ENCODE peak calls at places on chromosomes 7 and 10, in four cellular contexts. F is neural progenitor cell, W is PC-3, H is MM.1S. A is an unnamed sample.

GRCh38 chr10:90352288-90352687 is 505.6 kb downstream of the HTR7 start:
- DNase-seq in W (no peak), F (peak; percentile 8), H (no peak), A (no peak)

GRCh38 chr10:32540691-32541470 is 94.9 kb downstream of the CCDC7 start:
- DNase-seq in H (no peak), W (no peak), F (no peak), A (no peak)

GRCh38 chr10:113425596-113425995 is 127.3 kb upstream of the HABP2 start:
- DNase-seq in W (peak; percentile 61), H (no peak), F (no peak), A (no peak)

GRCh38 chr7:47755248-47755647 is 173.3 kb upstream of the TNS3 start:
- DNase-seq in F (no peak), H (no peak), W (no peak), A (no peak)

GRCh38 chr10:122499491-122499941 is 38.2 kb downstream of the HTRA1 start:
- DNase-seq in H (no peak), F (no peak), W (no peak), A (peak; percentile 88)

GRCh38 chr7:4257390-4258111 is 424.5 kb upstream of the FOXK1 start:
- DNase-seq in H (no peak), W (no peak), F (no peak), A (no peak)

GRCh38 chr7:134435161-134435920 is 23.6 kb downstream of the AKR1B1 start:
- DNase-seq in W (peak; percentile 72), F (no peak), H (no peak), A (peak; percentile 80)

GRCh38 chr10:97428572-97428981 is 2.6 kb downstream of the PGAM1 start:
- DNase-seq in W (no peak), F (peak; percentile 48), H (no peak), A (peak; percentile 86)

GRCh38 chr10:34746094-34746493 is 69.0 kb downstream of the PARD3 start:
- DNase-seq in F (no peak), H (no peak), W (peak; percentile 61), A (no peak)

GRCh38 chr7:42691030-42691639 is 220.7 kb downstream of the C7orf25 start:
- DNase-seq in H (peak; percentile 45), F (peak; percentile 79), W (peak; percentile 73), A (peak; percentile 74)

GRCh38 chr10:11177926-11178453 is 160.3 kb downstream of the CELF2 start:
- DNase-seq in H (peak; percentile 93), F (peak; percentile 34), W (no peak), A (no peak)

GRCh38 chr7:391961-392524 is 102.1 kb downstream of the FOXL3 start:
- DNase-seq in W (no peak), H (no peak), F (no peak), A (no peak)

GRCh38 chr7:96548664-96549063 is 161.0 kb downstream of the SEM1 start:
- DNase-seq in H (no peak), W (peak; percentile 96), F (no peak), A (no peak)

GRCh38 chr10:80472234-80473095 is 18.4 kb downstream of the TSPAN14 start:
- DNase-seq in F (no peak), W (no peak), H (no peak), A (peak; percentile 76)

GRCh38 chr10:75181073-75181472 is 29.5 kb upstream of the VDAC2 start:
- DNase-seq in W (peak; percentile 41), F (no peak), H (no peak), A (peak; percentile 26)

GRCh38 chr7:105648561-105649401 is 67.5 kb upstream of the EFCAB10 start:
- DNase-seq in W (peak; percentile 99), H (no peak), F (peak; percentile 57), A (peak; percentile 35)

GRCh38 chr10:86648706-86649426 is 5.5 kb upstream of the OPN4 start:
- DNase-seq in F (no peak), W (peak; percentile 92), H (no peak), A (peak; percentile 93)

GRCh38 chr7:43303740-43304241 is 191.3 kb downstream of the HECW1 start:
- DNase-seq in H (no peak), W (no peak), F (no peak), A (peak; percentile 15)

GRCh38 chr10:84550756-84551436 is 222.5 kb downstream of the CCSER2 start:
- DNase-seq in W (no peak), F (no peak), H (no peak), A (no peak)

GRCh38 chr10:57593983-57594573 is 673.6 kb downstream of the IPMK start:
- DNase-seq in F (no peak), H (no peak), W (peak; percentile 28), A (peak; percentile 2)

GRCh38 chr7:120733143-120733542 is 124.8 kb downstream of the TSPAN12 start:
- DNase-seq in H (no peak), W (peak; percentile 66), F (no peak), A (peak; percentile 75)

GRCh38 chr7:84801396-84801795 is 385.5 kb downstream of the SEMA3D start:
- DNase-seq in H (no peak), F (no peak), W (no peak), A (no peak)

GRCh38 chr7:98836811-98837631 is 32.8 kb downstream of the TMEM130 start:
- DNase-seq in W (peak; percentile 51), H (peak; percentile 28), F (peak; percentile 83), A (peak; percentile 45)

GRCh38 chr7:1888425-1888824 is 218.3 kb downstream of the ELFN1 start:
- DNase-seq in F (no peak), W (no peak), H (no peak), A (no peak)

GRCh38 chr10:90447836-90448235 is 410.0 kb downstream of the HTR7 start:
- DNase-seq in F (no peak), H (no peak), W (peak; percentile 81), A (no peak)

GRCh38 chr10:38032881-38033280 is 22.4 kb downstream of the ZNF33A start:
- DNase-seq in H (no peak), W (no peak), F (no peak), A (peak; percentile 28)

GRCh38 chr10:131499566-131499965 is 188.0 kb upstream of the TCERG1L start:
- DNase-seq in F (no peak), H (no peak), W (no peak), A (no peak)

GRCh38 chr10:71396084-71396713 is 521 bp upstream of the CDH23 start:
- DNase-seq in F (peak; percentile 93), W (no peak), H (no peak), A (peak; percentile 22)

GRCh38 chr10:12135631-12136030 is 6.2 kb downstream of the SEC61A2 start:
- DNase-seq in W (no peak), F (no peak), H (no peak), A (no peak)

GRCh38 chr7:156061689-156062255 is 249.5 kb upstream of the SHH start:
- DNase-seq in H (no peak), F (no peak), W (no peak), A (no peak)

GRCh38 chr7:836429-836828 is 4.2 kb downstream of the SUN1 start:
- DNase-seq in W (no peak), H (no peak), F (peak; percentile 48), A (peak; percentile 75)

DNA sequence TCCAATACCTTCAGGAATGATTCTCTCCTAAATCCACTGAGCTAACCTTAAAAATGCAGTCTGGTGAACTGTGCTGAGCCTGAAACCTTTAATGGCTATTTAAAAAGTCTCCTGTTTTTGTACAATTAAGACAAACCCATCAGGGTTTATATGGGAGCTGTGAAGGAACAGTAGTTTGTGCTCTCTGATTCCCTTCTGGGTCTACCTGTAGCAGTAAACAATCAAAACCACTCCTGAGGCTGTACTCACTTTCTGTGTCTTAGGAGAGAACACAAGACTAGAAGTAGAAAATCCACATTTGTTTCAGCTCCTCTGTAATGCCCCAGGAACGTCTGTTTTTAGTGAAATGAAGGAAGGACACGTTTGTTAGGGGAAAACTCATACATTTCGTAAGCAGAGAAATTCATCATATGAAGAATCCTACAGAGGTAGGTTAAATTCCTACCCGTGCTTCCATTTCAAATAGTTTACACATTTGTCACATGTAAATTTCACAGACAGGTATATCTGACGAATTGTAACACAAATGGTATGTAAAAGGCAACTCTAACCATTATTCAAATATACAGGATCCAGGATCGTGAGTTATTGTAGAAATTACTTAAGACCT is 2.6 kb downstream of the CUX1 start:
- DNase-seq in H (no peak), F (no peak), W (no peak), A (no peak)
- H3K9ac ChIP-seq in H (no peak overlapping the region), F (no peak overlapping the region), W (no peak overlapping the region), A (no peak overlapping the region)

DNA sequence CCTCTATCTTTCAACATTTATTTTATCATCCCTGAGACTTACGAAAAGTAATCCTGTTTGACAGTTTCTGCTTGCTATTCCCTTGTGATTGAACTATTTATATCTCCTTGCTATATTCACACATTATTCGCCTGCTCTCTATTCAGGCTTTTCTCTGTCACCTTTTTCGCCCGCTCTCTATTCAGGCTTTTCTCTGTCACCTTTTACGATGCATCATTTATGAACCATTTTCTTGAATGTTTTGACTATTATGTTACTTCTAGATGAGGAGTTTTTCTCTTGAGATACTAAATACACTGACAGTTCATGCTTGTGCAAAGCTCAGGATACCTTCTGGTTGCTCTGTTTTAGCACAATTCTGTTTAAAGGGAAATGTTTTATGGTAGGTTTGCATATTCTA is 143.3 kb upstream of the VSTM2A start:
- DNase-seq in H (no peak), F (no peak), W (no peak), A (no peak)
- H3K9me3 ChIP-seq in H (no peaks in the 10 kb centered on the region), F (no peaks in the 10 kb centered on the region), W (no peaks in the 10 kb centered on the region), A (no peaks in the 10 kb centered on the region)

GRCh38 chr7:131236318-131236672 is 91.4 kb upstream of the MKLN1 start:
- DNase-seq in F (no peak), H (no peak), W (no peak), A (no peak)

GRCh38 chr7:131232768-131233167 is 94.9 kb upstream of the MKLN1 start:
- DNase-seq in H (no peak), W (no peak), F (no peak), A (no peak)

GRCh38 chr7:131233193-131233592 is 94.5 kb upstream of the MKLN1 start:
- DNase-seq in H (no peak), F (no peak), W (no peak), A (no peak)

GRCh38 chr7:131235489-131236317 is 92.0 kb upstream of the MKLN1 start:
- DNase-seq in H (no peak), F (no peak), W (peak; percentile 93), A (peak; percentile 98)

DNA sequence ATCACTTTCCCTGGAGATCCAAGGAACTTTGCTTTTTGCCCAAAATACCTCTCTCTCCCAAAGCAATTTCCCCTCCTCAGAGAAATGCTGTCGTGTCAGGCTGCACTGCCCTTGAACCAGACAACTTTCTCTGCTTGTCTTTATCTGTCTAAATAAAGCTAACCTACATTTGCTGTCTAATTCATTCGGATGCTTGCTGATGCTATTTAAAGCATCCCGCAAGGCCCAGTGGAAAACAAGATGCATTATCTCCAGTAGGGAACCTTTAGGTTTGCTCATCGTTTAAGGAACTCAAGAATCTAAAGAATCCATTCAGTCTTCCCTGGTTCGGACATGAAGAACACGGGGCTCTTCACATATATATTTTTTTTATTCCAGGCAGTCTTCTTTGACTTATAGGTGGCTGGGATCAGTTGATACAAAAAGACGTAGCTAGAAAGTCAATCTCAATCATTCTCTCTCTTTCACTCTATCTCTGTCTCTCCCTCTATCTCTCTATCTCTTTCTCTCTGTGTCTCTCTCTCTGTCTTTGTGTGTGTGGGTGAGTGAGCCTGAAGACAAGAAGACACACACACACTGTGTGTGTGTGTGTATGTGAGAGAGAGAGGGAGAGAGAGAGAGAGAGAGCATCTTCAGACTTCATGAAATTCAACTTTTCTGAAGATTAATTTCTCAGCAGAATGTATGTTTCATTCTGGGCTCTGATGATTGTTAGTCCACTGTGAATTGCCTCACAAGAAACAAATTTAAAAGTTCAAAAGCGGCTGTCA is 92.8 kb upstream of the MKLN1 start:
- DNase-seq in W (no peak), F (no peak), H (no peak), A (no peak)
- H3K9ac ChIP-seq in W (peak overlapping the region; percentile 49), F (no peak overlapping the region), H (no peak overlapping the region), A (peak overlapping the region; percentile 62)

DNA sequence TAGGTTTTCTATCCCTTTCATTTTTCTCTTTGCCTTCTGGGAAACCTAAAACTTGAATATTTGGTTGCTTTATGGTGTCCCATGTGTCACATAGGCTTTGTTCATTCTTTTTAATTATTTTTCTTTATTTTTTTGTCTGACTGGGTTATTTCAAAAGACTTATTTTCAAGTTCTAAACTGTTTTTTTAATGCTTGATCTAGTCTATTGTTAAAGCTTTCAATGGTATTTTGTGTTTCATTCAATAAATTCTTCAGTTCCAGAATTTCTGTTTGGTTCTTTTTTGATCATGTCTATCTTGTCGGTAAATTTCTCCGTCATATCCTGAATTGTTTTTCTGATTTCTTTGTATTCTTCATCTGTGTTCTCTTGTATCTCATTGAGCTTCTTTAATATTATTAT is 86.8 kb downstream of the NPS start:
- DNase-seq in F (no peak), H (no peak), W (no peak), A (no peak)
- H3K9me3 ChIP-seq in F (no peaks in the 10 kb centered on the region), H (no peaks in the 10 kb centered on the region), W (no peaks in the 10 kb centered on the region), A (no peaks in the 10 kb centered on the region)

A was measured in GM23248.